ENCODE peak calls at places on chromosomes 13 and 19, in four cellular contexts. S, N, B and D are unnamed samples.
A peak's percentile ranks its signal among the peaks of the same experiment; 100 is the strongest.

GRCh38 chr13:94710881-94711560 is 1.3 kb downstream of the SOX21 start:
- DNase-seq in S (no peak), N (peak; percentile 54), B (no peak), D (no peak)

GRCh38 chr19:804419-805160 is 7.3 kb downstream of the PTBP1 start:
- DNase-seq in S (no peak), N (no peak), B (no peak), D (no peak)

GRCh38 chr13:47039106-47039505 is 142.3 kb upstream of the HTR2A start:
- DNase-seq in S (no peak), N (no peak), B (no peak), D (no peak)

GRCh38 chr19:49097453-49098288 is 12.4 kb downstream of the SNRNP70 start:
- DNase-seq in S (no peak), N (peak; percentile 80), B (peak; percentile 55), D (peak; percentile 74)

GRCh38 chr13:74134777-74135305 is 637 bp upstream of the KLF12 start:
- DNase-seq in S (no peak), N (peak; percentile 11), B (no peak), D (no peak)

GRCh38 chr19:37817180-37817911 is 38.0 kb upstream of the ZNF573 start:
- DNase-seq in S (no peak), N (peak; percentile 9), B (no peak), D (peak; percentile 15)

GRCh38 chr19:42038675-42039074 is 31.3 kb downstream of the GRIK5 start:
- DNase-seq in S (no peak), N (no peak), B (no peak), D (no peak)

GRCh38 chr13:109145631-109146030 is 516.2 kb downstream of the MYO16 start:
- DNase-seq in S (no peak), N (peak; percentile 8), B (peak; percentile 13), D (peak; percentile 71)

GRCh38 chr19:38699027-38699346 is 45.3 kb downstream of the CAPN12 start:
- DNase-seq in S (no peak), N (no peak), B (no peak), D (no peak)

GRCh38 chr13:41411536-41411935 is 45.8 kb upstream of the RGCC start:
- DNase-seq in S (no peak), N (no peak), B (peak; percentile 62), D (peak; percentile 32)

GRCh38 chr19:39082167-39082566 is 2.0 kb upstream of the ACP7 start:
- DNase-seq in S (no peak), N (no peak), B (no peak), D (no peak)

GRCh38 chr13:58946274-58946673 is 1217.5 kb downstream of the DIAPH3 start:
- DNase-seq in S (no peak), N (no peak), B (no peak), D (no peak)

GRCh38 chr13:27151798-27152599 is 19.6 kb downstream of the USP12 start:
- DNase-seq in S (no peak), N (no peak), B (peak; percentile 55), D (no peak)

GRCh38 chr19:54928299-54928698 is 19.0 kb downstream of the NLRP7 start:
- DNase-seq in S (no peak), N (peak; percentile 36), B (no peak), D (no peak)

GRCh38 chr19:3670796-3671679 is 29.2 kb downstream of the PIP5K1C start:
- DNase-seq in S (no peak), N (peak; percentile 84), B (no peak), D (peak; percentile 84)

GRCh38 chr13:28046981-28047380 is 53.4 kb downstream of the FLT3 start:
- DNase-seq in S (no peak), N (no peak), B (no peak), D (no peak)

GRCh38 chr13:30750036-30750435 is 14.7 kb downstream of the ALOX5AP start:
- DNase-seq in S (no peak), N (no peak), B (no peak), D (no peak)

GRCh38 chr13:113746671-113747070 is 12.4 kb upstream of the TMEM255B start:
- DNase-seq in S (no peak), N (no peak), B (no peak), D (no peak)

GRCh38 chr13:113187263-113187669 is 21.2 kb downstream of the PCID2 start:
- DNase-seq in S (no peak), N (peak; percentile 61), B (peak; percentile 83), D (peak; percentile 96)

GRCh38 chr13:35848316-35848715 is 282.9 kb downstream of the DCLK1 start:
- DNase-seq in S (no peak), N (no peak), B (no peak), D (no peak)

GRCh38 chr19:40807147-40808020 is 8.4 kb downstream of the EGLN2 start:
- DNase-seq in S (no peak), N (no peak), B (peak; percentile 49), D (no peak)

GRCh38 chr13:25659091-25659502 is 287.3 kb downstream of the ATP8A2 start:
- DNase-seq in S (no peak), N (no peak), B (no peak), D (no peak)

GRCh38 chr19:10510301-10510802 is 6.9 kb downstream of the S1PR5 start:
- DNase-seq in S (no peak), N (peak; percentile 70), B (peak; percentile 25), D (no peak)

GRCh38 chr19:7862413-7862951 is 11.7 kb downstream of the PRR36 start:
- DNase-seq in S (no peak), N (peak; percentile 97), B (no peak), D (peak; percentile 49)

GRCh38 chr19:35790981-35791813 is 15.8 kb downstream of the ARHGAP33 start:
- DNase-seq in S (no peak), N (no peak), B (peak; percentile 40), D (no peak)
- TF ChIP-seq MYC in S (no peak), N (no peak), B (no peak), D (no peak)

GRCh38 chr19:13164370-13165090 is 14.3 kb downstream of the IER2 start:
- DNase-seq in S (no peak), N (peak; percentile 23), B (peak; percentile 89), D (peak; percentile 89)
- TF ChIP-seq POLR2AphosphoS5 in S (no peak), N (no peak), B (peak; percentile 74), D (peak; percentile 73)

GRCh38 chr13:45715351-45715750 is 13.2 kb downstream of the CBY2 start:
- DNase-seq in S (no peak), N (no peak), B (no peak), D (no peak)
- TF ChIP-seq MYC in S (no peak), N (no peak), B (no peak), D (no peak)

GRCh38 chr19:4972509-4973230 is 3.8 kb downstream of the KDM4B start:
- DNase-seq in S (no peak), N (no peak), B (peak; percentile 74), D (peak; percentile 17)
- TF ChIP-seq POLR2AphosphoS5 in S (no peak), N (no peak), B (no peak), D (no peak)

GRCh38 chr19:45163751-45164150 is 3.0 kb upstream of the NKPD1 start:
- DNase-seq in S (no peak), N (no peak), B (no peak), D (no peak)
- TF ChIP-seq MYC in S (no peak), N (no peak), B (no peak), D (no peak)

GRCh38 chr13:29536853-29537252 is 58.6 kb downstream of the SLC7A1 start:
- DNase-seq in S (no peak), N (no peak), B (no peak), D (no peak)

GRCh38 chr13:29537736-29538624 is 57.5 kb downstream of the SLC7A1 start:
- DNase-seq in S (no peak), N (no peak), B (no peak), D (peak; percentile 26)

GRCh38 chr13:29538625-29538976 is 56.9 kb downstream of the SLC7A1 start:
- DNase-seq in S (no peak), N (no peak), B (no peak), D (no peak)

GRCh38 chr13:29532821-29533220 is 62.7 kb downstream of the SLC7A1 start:
- DNase-seq in S (no peak), N (no peak), B (no peak), D (no peak)

GRCh38 chr13:29535663-29536655 is 59.5 kb downstream of the SLC7A1 start:
- DNase-seq in S (no peak), N (no peak), B (no peak), D (peak; percentile 37)
- TF ChIP-seq POLR2AphosphoS5 in S (no peak), N (no peak), B (no peak), D (no peak)

GRCh38 chr13:99366075-99366987 is 59.1 kb upstream of the GPR183 start:
- DNase-seq in S (peak; percentile 87), N (no peak), B (no peak), D (no peak)
- TF ChIP-seq MYC in S (no peak), N (no peak), B (no peak), D (no peak)

DNA sequence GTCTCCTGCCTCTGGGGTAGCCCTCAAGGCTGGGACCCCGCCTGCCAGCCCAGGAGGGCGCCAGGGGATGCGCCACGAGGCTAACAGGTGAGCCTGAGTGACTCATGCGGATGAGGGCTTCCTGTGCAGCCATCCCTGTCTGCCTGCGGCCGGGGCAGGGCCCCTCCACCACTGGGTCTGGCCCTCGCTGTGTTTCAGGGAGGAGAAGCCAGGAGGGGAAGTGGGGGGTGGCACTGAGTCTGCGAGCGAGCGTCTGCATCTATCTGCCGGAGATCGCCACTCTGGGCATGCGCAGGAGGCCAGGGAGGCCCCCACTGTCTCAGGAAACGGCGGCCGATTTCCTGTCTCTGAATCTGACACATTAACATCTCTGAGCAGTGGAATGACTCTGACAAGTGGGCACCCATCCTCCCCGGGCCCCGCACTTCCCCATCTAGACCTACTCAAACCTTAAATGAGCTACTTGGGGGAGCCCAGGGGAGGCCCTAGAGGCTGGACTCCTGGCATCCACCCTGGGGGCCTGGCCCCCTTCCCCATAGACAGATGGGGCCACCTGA is 19.7 kb downstream of the RFX1 start:
- DNase-seq in S (peak; percentile 93), N (no peak), B (no peak), D (peak; percentile 90)
- TF ChIP-seq POLR2AphosphoS5 in S (peak; percentile 69), N (no peak), B (no peak), D (peak; percentile 92)

GRCh38 chr13:39048806-39049205 is 10.6 kb downstream of the NHLRC3 start:
- DNase-seq in S (no peak), N (no peak), B (no peak), D (no peak)

GRCh38 chr13:39051157-39051556 is 12.9 kb downstream of the NHLRC3 start:
- DNase-seq in S (no peak), N (no peak), B (peak; percentile 13), D (peak; percentile 57)

GRCh38 chr13:39044536-39044935 is 6.3 kb downstream of the NHLRC3 start:
- DNase-seq in S (no peak), N (no peak), B (no peak), D (no peak)

GRCh38 chr13:39049274-39049673 is 11.0 kb downstream of the NHLRC3 start:
- DNase-seq in S (no peak), N (no peak), B (no peak), D (no peak)

DNA sequence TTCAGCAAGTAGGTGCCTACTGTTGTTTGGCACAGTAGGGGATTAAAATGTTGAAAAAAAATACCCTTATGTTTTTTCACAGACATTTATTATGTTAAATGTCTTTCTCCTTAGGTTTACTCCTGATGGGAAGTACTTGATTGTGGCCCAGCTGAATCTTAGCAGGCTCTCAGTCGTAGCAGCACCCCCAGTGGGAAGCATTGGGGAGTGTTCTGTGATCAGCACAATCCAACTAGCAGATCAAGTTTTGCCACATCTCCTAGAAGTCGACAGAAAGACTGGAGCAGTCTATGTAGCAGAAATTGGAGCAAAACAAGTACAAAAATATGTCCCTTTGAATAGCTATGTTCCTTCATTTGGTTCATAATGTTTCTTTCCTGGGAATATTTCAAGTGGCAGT is 9.3 kb downstream of the NHLRC3 start:
- DNase-seq in S (no peak), N (peak; percentile 27), B (no peak), D (no peak)
- TF ChIP-seq MYC in S (no peak), N (no peak), B (no peak), D (no peak)